ENCODE peak calls at places on chromosome 11, in seven cellular contexts. D, M, I, H, P, L and Y are unnamed samples.

GRCh38 chr11:69930081-69931059 is 111.2 kb upstream of the FGF3 start:
- DNase-seq in D (no peak), M (no peak), I (no peak), H (no peak), P (no peak), L (no peak), Y (no peak)

GRCh38 chr11:75078233-75078632 is 18.4 kb downstream of the OR2AT4 start:
- DNase-seq in D (no peak), M (no peak), I (no peak), H (no peak), P (no peak), L (no peak), Y (no peak)

GRCh38 chr11:44861829-44862545 is 88.7 kb downstream of the TP53I11 start:
- DNase-seq in D (peak; percentile 86), M (peak; percentile 81), I (no peak), H (peak; percentile 88), P (no peak), L (peak; percentile 96), Y (no peak)

GRCh38 chr11:69551963-69552362 is 70.5 kb downstream of the LINC01488 start:
- DNase-seq in D (no peak), M (no peak), I (no peak), H (peak; percentile 17), P (no peak), L (no peak), Y (no peak)

GRCh38 chr11:122883682-122883981 is 1.1 kb downstream of the JHY start:
- DNase-seq in D (no peak), M (no peak), I (no peak), H (no peak), P (no peak), L (no peak), Y (no peak)

GRCh38 chr11:69866648-69867047 is 47.4 kb upstream of the FGF3 start:
- DNase-seq in D (no peak), M (no peak), I (no peak), H (no peak), P (no peak), L (no peak), Y (no peak)

GRCh38 chr11:29321293-29322132 is 695.3 kb downstream of the KCNA4 start:
- DNase-seq in D (no peak), M (no peak), I (no peak), H (no peak), P (no peak), L (no peak), Y (no peak)

GRCh38 chr11:11039249-11039965 is 181.6 kb upstream of the ZBED5 start:
- DNase-seq in D (no peak), M (no peak), I (no peak), H (no peak), P (no peak), L (no peak), Y (no peak)

GRCh38 chr11:19201737-19202605 is at the start of gene CSRP3:
- DNase-seq in D (no peak), M (no peak), I (no peak), H (no peak), P (no peak), L (no peak), Y (no peak)

GRCh38 chr11:66639066-66639813 is 737 bp downstream of the RBM4 start:
- DNase-seq in D (no peak), M (peak; percentile 18), I (no peak), H (no peak), P (peak; percentile 83), L (no peak), Y (peak; percentile 40)